ENCODE peak calls at places on chromosomes 6 and 20, in nine cellular contexts. H is foreskin fibroblast; Q is left ventricle myocardium superior; A is cardiac fibroblast; N is T-cell; V is stomach; P is lower lobe of right lung; D is A673; T is effector CD8-positive, alpha-beta T cell. C is an unnamed sample.

GRCh38 chr20:21234816-21235215 is 68.3 kb upstream of the XRN2 start:
- DNase-seq in H (no peak), N (no peak), P (no peak), V (no peak), D (peak), A (no peak), Q (no peak), T (no peak), C (no peak)

GRCh38 chr6:47241742-47242482 is 67.8 kb downstream of the TNFRSF21 start:
- DNase-seq in T (no peak), Q (no peak), D (no peak), A (peak), V (no peak), H (no peak), P (no peak), N (no peak), C (no peak)

GRCh38 chr6:37717836-37718251 is 20.2 kb upstream of the MDGA1 start:
- DNase-seq in Q (no peak), N (no peak), P (no peak), T (no peak), H (peak), D (no peak), A (peak), V (no peak), C (peak)

GRCh38 chr6:10964684-10965083 is 77.8 kb downstream of the SYCP2L start:
- DNase-seq in A (no peak), V (no peak), P (no peak), N (no peak), Q (no peak), T (no peak), H (no peak), D (no peak), C (no peak)

GRCh38 chr6:32943864-32944263 is 3.0 kb upstream of the HLA-DMB start:
- DNase-seq in T (no peak), V (no peak), A (no peak), N (no peak), D (no peak), P (no peak), H (no peak), Q (no peak), C (no peak)

GRCh38 chr6:89047473-89047872 is 33.1 kb upstream of the PNRC1 start:
- DNase-seq in H (no peak), A (no peak), N (no peak), T (no peak), V (no peak), Q (no peak), D (no peak), P (no peak), C (no peak)

GRCh38 chr20:14264869-14265268 is 72.5 kb downstream of the FLRT3 start:
- DNase-seq in N (no peak), D (peak), V (no peak), Q (no peak), T (no peak), A (peak), H (peak), P (no peak), C (peak)

GRCh38 chr6:11753798-11754197 is 24.8 kb downstream of the ADTRP start:
- DNase-seq in V (no peak), T (no peak), N (no peak), A (no peak), P (no peak), D (no peak), Q (no peak), H (no peak), C (no peak)

GRCh38 chr20:24962510-24962909 is 13.4 kb downstream of the CST7 start:
- DNase-seq in H (no peak), N (no peak), A (no peak), P (no peak), T (no peak), Q (no peak), V (no peak), D (no peak), C (no peak)

GRCh38 chr6:118597636-118598035 is 49.5 kb downstream of the PLN start:
- DNase-seq in N (no peak), Q (no peak), A (no peak), H (no peak), T (no peak), D (no peak), P (no peak), V (no peak), C (no peak)

GRCh38 chr6:75563032-75563431 is 38.6 kb upstream of the SENP6 start:
- DNase-seq in V (no peak), P (no peak), H (peak), A (peak), T (no peak), D (peak), N (no peak), Q (no peak), C (peak)

GRCh38 chr20:43096471-43096870 is 93.2 kb downstream of the PTPRT start:
- DNase-seq in D (no peak), Q (no peak), P (no peak), V (no peak), A (no peak), H (no peak), N (no peak), T (no peak), C (no peak)

GRCh38 chr6:33320315-33321181 is 3.0 kb upstream of the ZBTB22 start:
- DNase-seq in H (peak), D (no peak), V (peak), A (peak), P (no peak), N (no peak), Q (peak), T (no peak), C (peak)

GRCh38 chr6:144897441-144897921 is 612.3 kb downstream of the UTRN start:
- DNase-seq in N (no peak), A (peak), Q (no peak), P (no peak), D (peak), H (peak), V (no peak), T (no peak), C (peak)

GRCh38 chr6:161085246-161085645 is 93.7 kb downstream of the MAP3K4 start:
- DNase-seq in P (no peak), N (no peak), Q (no peak), T (no peak), A (no peak), H (no peak), D (no peak), V (no peak), C (no peak)

GRCh38 chr6:10416863-10417641 is 2.2 kb upstream of the TFAP2A start:
- DNase-seq in Q (no peak), H (no peak), N (no peak), D (no peak), T (no peak), A (no peak), P (peak), V (no peak), C (no peak)